ENCODE peak calls at places on chromosome 16, in seven cellular contexts. Z is activated CD4-positive, alpha-beta memory T cell treated with anti-CD3 and anti-CD28 coated beads, Interleukin-2, amount 10 ng/mL, durations not matched to agents 7 days and 5 days; N is effector CD8-positive, alpha-beta T cell; F is activated naive CD8-positive, alpha-beta T cell treated with anti-CD3 and anti-CD28 coated beads for 36 hours; M is Ammon's horn; S is stimulated activated CD8-positive, alpha-beta memory T cell treated with anti-CD3 and anti-CD28 coated beads, Interleukin-7, amount 100 ng/mL, for 24 hours; K is stimulated activated CD4-positive, alpha-beta T cell treated with anti-CD3 and anti-CD28 coated beads, Interleukin-4, amount 100 ng/mL, for 24 hours. Y is an unnamed sample.

GRCh38 chr16:89700649-89701424 is 668 bp downstream of the SPATA2L start:
- DNase-seq in K (peak), S (no peak), M (peak), F (peak), Z (peak), N (peak), Y (peak)

GRCh38 chr16:70708381-70709253 is 22.8 kb upstream of the MTSS2 start:
- DNase-seq in Z (no peak), F (no peak), K (no peak), N (no peak), S (no peak), M (peak), Y (no peak)

GRCh38 chr16:12500771-12501170 is 302.9 kb downstream of the CPPED1 start:
- DNase-seq in S (no peak), Z (peak), K (no peak), M (peak), F (no peak), N (no peak), Y (no peak)

GRCh38 chr16:47358816-47359215 is 102.0 kb downstream of the ITFG1 start:
- DNase-seq in K (no peak), Z (no peak), S (no peak), F (no peak), N (no peak), M (no peak), Y (peak)

GRCh38 chr16:4370570-4371480 is 823 bp upstream of the VASN start:
- DNase-seq in F (no peak), N (no peak), S (no peak), Z (no peak), M (no peak), K (no peak), Y (peak)

GRCh38 chr16:426115-426905 is 861 bp downstream of the RAB11FIP3 start:
- DNase-seq in N (no peak), S (no peak), Z (no peak), F (no peak), K (no peak), M (no peak), Y (no peak)

GRCh38 chr16:82655315-82655714 is 28.5 kb downstream of the CDH13 start:
- DNase-seq in Z (peak), S (peak), N (peak), F (peak), M (no peak), K (peak), Y (peak)

GRCh38 chr16:68490829-68491575 is 42.7 kb upstream of the SMPD3 start:
- DNase-seq in S (no peak), F (no peak), N (no peak), K (no peak), Z (no peak), M (no peak), Y (peak)

GRCh38 chr16:4683255-4684029 is 9.9 kb upstream of the NUDT16L1 start:
- DNase-seq in M (no peak), K (no peak), Z (no peak), N (no peak), F (no peak), S (no peak), Y (no peak)

GRCh38 chr16:14485131-14485551 is 144.9 kb downstream of the PARN start:
- DNase-seq in K (no peak), S (no peak), M (no peak), Z (no peak), F (no peak), N (no peak), Y (peak)

GRCh38 chr16:53087101-53087500 is 32.3 kb downstream of the CHD9 start:
- DNase-seq in Z (no peak), S (no peak), F (no peak), K (no peak), N (no peak), M (no peak), Y (peak)

GRCh38 chr16:4411684-4412083 is 4.7 kb downstream of the CORO7 start:
- DNase-seq in N (no peak), K (no peak), M (peak), F (no peak), S (no peak), Z (no peak), Y (peak)

GRCh38 chr16:88790312-88791150 is 5.5 kb upstream of the PIEZO1 start:
- DNase-seq in M (no peak), N (peak), F (no peak), K (peak), S (no peak), Z (peak), Y (peak)

GRCh38 chr16:2212362-2213324 is 2.0 kb upstream of the BRICD5 start:
- DNase-seq in N (no peak), F (no peak), Z (no peak), M (no peak), K (no peak), S (no peak), Y (no peak)

GRCh38 chr16:70735141-70735979 is 49.5 kb upstream of the MTSS2 start:
- DNase-seq in N (no peak), Z (no peak), F (no peak), M (no peak), K (no peak), S (no peak), Y (peak)

GRCh38 chr16:2820836-2821482 is 3.9 kb downstream of the PRSS21 start:
- DNase-seq in Z (no peak), F (no peak), S (no peak), M (no peak), K (no peak), N (no peak), Y (no peak)